ENCODE peak calls at places on chromosome 6, in ten cellular contexts. L is activated naive CD4-positive, alpha-beta T cell treated with anti-CD3 and anti-CD28 coated beads, Interleukin-2, amount 10 ng/mL, durations not matched to agents 7 days and 5 days; A is skeletal muscle cell; I is AG09319; T is RWPE1; C is NCI-H146; Q is iris pigment epithelial cell; B is AG04449; Y is COR-L47; U is WTC11. H is an unnamed sample.

GRCh38 chr6:40489798-40490197 is 97.4 kb downstream of the LRFN2 start:
- DNase-seq in Q (no peak), U (no peak), T (no peak), C (no peak), L (no peak), A (no peak), B (no peak), Y (no peak), I (no peak), H (no peak)

GRCh38 chr6:67889682-67889995 is 745.4 kb upstream of the ADGRB3 start:
- DNase-seq in T (no peak), L (no peak), C (no peak), B (no peak), A (no peak), U (no peak), Q (no peak), Y (no peak), I (no peak), H (no peak)

GRCh38 chr6:113879186-113880096 is 22.3 kb downstream of the MARCKS start:
- DNase-seq in U (peak), Q (peak), B (no peak), T (peak), L (no peak), I (no peak), C (peak), A (no peak), Y (peak), H (peak)

GRCh38 chr6:89268776-89269175 is 46.3 kb downstream of the GABRR2 start:
- DNase-seq in U (no peak), B (no peak), T (no peak), A (no peak), Q (peak), Y (no peak), I (no peak), L (no peak), C (no peak), H (no peak)

GRCh38 chr6:43737272-43738081 is 32.5 kb upstream of the VEGFA start:
- DNase-seq in A (no peak), Y (no peak), U (no peak), C (no peak), Q (no peak), T (peak), I (no peak), B (no peak), L (no peak), H (peak)

GRCh38 chr6:88013554-88013953 is 34.1 kb upstream of the SPACA1 start:
- DNase-seq in Y (no peak), B (no peak), L (no peak), C (no peak), Q (no peak), A (no peak), T (no peak), I (no peak), U (no peak), H (no peak)

GRCh38 chr6:57117801-57118200 is 27.8 kb downstream of the ZNF451 start:
- DNase-seq in Q (no peak), T (no peak), B (no peak), C (no peak), Y (no peak), L (no peak), U (no peak), I (no peak), A (no peak), H (no peak)

GRCh38 chr6:62392289-62392688 is 106.3 kb upstream of the KHDRBS2 start:
- DNase-seq in T (no peak), L (no peak), Y (no peak), U (no peak), I (no peak), B (no peak), C (no peak), A (no peak), Q (no peak), H (no peak)

GRCh38 chr6:49142422-49143151 is 320.5 kb downstream of the MMUT start:
- DNase-seq in I (no peak), T (no peak), A (no peak), C (peak), Q (no peak), L (no peak), Y (peak), U (no peak), B (no peak), H (no peak)

GRCh38 chr6:130843575-130844320 is 16.5 kb downstream of the SMLR1 start:
- DNase-seq in T (peak), Y (no peak), U (no peak), Q (peak), L (no peak), A (peak), B (no peak), C (peak), I (peak), H (peak)

GRCh38 chr6:29589423-29590048 is 4.6 kb downstream of the OR2H2 start:
- DNase-seq in C (peak), Q (peak), U (peak), I (peak), A (no peak), T (peak), B (peak), Y (no peak), L (peak), H (peak)

GRCh38 chr6:167650730-167651129 is 176.0 kb upstream of the AFDN start:
- DNase-seq in Q (no peak), I (no peak), A (no peak), T (no peak), B (no peak), Y (no peak), U (no peak), L (no peak), C (no peak), H (no peak)

GRCh38 chr6:101851911-101852310 is 458.4 kb downstream of the GRIK2 start:
- DNase-seq in I (no peak), Y (no peak), T (no peak), A (no peak), U (no peak), Q (peak), L (no peak), B (no peak), C (no peak), H (no peak)

GRCh38 chr6:42239736-42240375 is 22.2 kb upstream of the MRPS10 start:
- DNase-seq in U (no peak), A (no peak), Q (peak), T (peak), Y (no peak), I (no peak), C (no peak), L (no peak), B (no peak), H (peak)

GRCh38 chr6:36682328-36683144 is 4.0 kb downstream of the CDKN1A start:
- DNase-seq in C (peak), T (peak), I (no peak), Q (peak), A (no peak), L (peak), Y (peak), B (no peak), U (no peak), H (peak)

GRCh38 chr6:125107896-125108295 is 45.7 kb upstream of the TPD52L1 start:
- DNase-seq in B (no peak), C (no peak), U (no peak), T (no peak), I (no peak), Q (no peak), A (no peak), Y (no peak), L (no peak), H (no peak)

GRCh38 chr6:51108563-51109234 is 290.0 kb downstream of the TFAP2B start:
- DNase-seq in I (no peak), U (no peak), B (no peak), Y (no peak), A (no peak), Q (peak), T (no peak), L (no peak), C (no peak), H (peak)

GRCh38 chr6:134519456-134519855 is 201.5 kb upstream of the SGK1 start:
- DNase-seq in A (no peak), T (no peak), I (no peak), B (no peak), C (no peak), Q (peak), U (no peak), Y (no peak), L (peak), H (no peak)

GRCh38 chr6:25450469-25451198 is 171.5 kb downstream of the CARMIL1 start:
- DNase-seq in U (no peak), L (no peak), I (no peak), A (no peak), Y (no peak), Q (no peak), B (no peak), C (peak), T (no peak), H (no peak)

GRCh38 chr6:155656024-155656423 is 200.4 kb upstream of the NOX3 start:
- DNase-seq in U (no peak), Y (no peak), L (no peak), C (no peak), Q (no peak), A (no peak), T (no peak), B (no peak), I (no peak), H (no peak)

GRCh38 chr6:61640463-61640862 is 645.6 kb downstream of the KHDRBS2 start:
- DNase-seq in C (no peak), T (no peak), U (no peak), A (no peak), B (no peak), L (no peak), Y (no peak), Q (no peak), I (no peak), H (no peak)